ENCODE peak calls at places on chromosomes 12 and 14, in four cellular contexts. H is IMR-90, M is K562, W is endothelial cell of umbilical vein. L is an unnamed sample. For H3K9me1, the result is how much of the 10 kb centered on the place peaks cover.

GRCh38 chr12:76462668-76463224 is 96.8 kb downstream of the OSBPL8 start:
- DNase-seq in M (no peak), W (no peak), H (peak), L (no peak)

GRCh38 chr12:121803861-121804416 is at the start of gene SETD1B:
- DNase-seq in M (peak), W (peak), H (peak), L (no peak)

GRCh38 chr14:26276757-26277156 is 321.1 kb downstream of the NOVA1 start:
- DNase-seq in H (no peak), W (peak), M (no peak), L (no peak)

GRCh38 chr14:93456356-93456755 is 25.6 kb downstream of the UNC79 start:
- DNase-seq in H (no peak), M (no peak), W (no peak), L (peak)

GRCh38 chr12:107310621-107311020 is 217.3 kb upstream of the CRY1 start:
- DNase-seq in M (no peak), W (no peak), H (no peak), L (no peak)

GRCh38 chr12:132142679-132143327 is 1.3 kb downstream of the DDX51 start:
- DNase-seq in M (no peak), W (no peak), H (no peak), L (no peak)

GRCh38 chr12:56634242-56634836 is 4.2 kb upstream of the BAZ2A start:
- DNase-seq in M (peak), H (no peak), W (peak), L (no peak)

GRCh38 chr14:73753887-73754880 is 40.0 kb upstream of the PNMA1 start:
- DNase-seq in H (no peak), W (peak), M (no peak), L (no peak)

GRCh38 chr14:70744631-70745030 is 64.7 kb downstream of the MAP3K9 start:
- DNase-seq in M (no peak), W (no peak), H (no peak), L (no peak)

GRCh38 chr12:76623929-76624328 is 64.4 kb upstream of the OSBPL8 start:
- DNase-seq in H (peak), W (peak), M (no peak), L (no peak)

GRCh38 chr14:79467837-79468236 is 743.5 kb downstream of the DIO2 start:
- DNase-seq in H (no peak), M (no peak), W (no peak), L (no peak)

GRCh38 chr14:33934938-33935337 is 15.9 kb downstream of the EGLN3 start:
- DNase-seq in W (no peak), H (no peak), M (no peak), L (no peak)

GRCh38 chr14:91290986-91291385 is 46.5 kb upstream of the GPR68 start:
- DNase-seq in W (no peak), H (no peak), M (no peak), L (no peak)

GRCh38 chr12:64171715-64172114 is 50.4 kb downstream of the KICS2 start:
- DNase-seq in H (peak), M (no peak), W (peak), L (peak)

GRCh38 chr12:75568801-75569200 is 57.4 kb upstream of the KRR1 start:
- DNase-seq in M (no peak), W (peak), H (no peak), L (no peak)

GRCh38 chr14:85426068-85426935 is 103.6 kb upstream of the FLRT2 start:
- DNase-seq in M (no peak), W (no peak), H (no peak), L (no peak)

GRCh38 chr14:85421166-85421877 is 108.6 kb upstream of the FLRT2 start:
- DNase-seq in W (no peak), M (no peak), H (peak), L (peak)

GRCh38 chr14:85420707-85421106 is 109.2 kb upstream of the FLRT2 start:
- DNase-seq in H (no peak), M (no peak), W (no peak), L (peak)

GRCh38 chr14:85425507-85425906 is 104.4 kb upstream of the FLRT2 start:
- DNase-seq in H (no peak), W (no peak), M (no peak), L (no peak)

DNA sequence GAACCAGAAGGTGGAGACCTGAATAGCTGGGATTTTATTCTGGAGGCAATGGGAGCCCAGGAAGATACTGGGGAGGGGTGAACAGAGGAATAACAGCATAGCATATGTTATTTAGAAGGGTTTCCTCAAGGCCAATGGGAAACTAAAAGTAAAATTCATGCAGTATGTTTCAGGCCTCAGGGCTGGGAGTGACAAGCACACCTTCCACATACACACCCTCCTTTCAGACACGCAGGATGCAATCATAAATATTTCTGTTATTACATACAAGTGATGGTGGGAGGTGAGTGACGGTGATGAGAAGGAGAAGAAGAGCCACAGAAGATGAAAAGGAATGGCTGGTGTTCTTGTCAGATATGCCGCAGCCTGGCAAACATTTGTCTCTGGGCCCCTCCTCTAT is 106.1 kb upstream of the FLRT2 start:
- DNase-seq in H (no peak), W (no peak), M (no peak), L (no peak)
- H3K9ac ChIP-seq in H (no peak), W (no peak), M (no peak), L (no peak)

GRCh38 chr14:65077318-65077717 is 25.0 kb downstream of the MAX start:
- DNase-seq in M (no peak), W (no peak), H (no peak), L (no peak)
- H3K9me1 ChIP-seq in M (under half), W (under half), H (under half), L (under half)

GRCh38 chr12:83462419-83462818 is 775.7 kb downstream of the TMTC2 start:
- DNase-seq in H (no peak), W (no peak), M (no peak), L (no peak)

GRCh38 chr12:83461326-83461985 is 774.8 kb downstream of the TMTC2 start:
- DNase-seq in M (no peak), H (no peak), W (no peak), L (no peak)

GRCh38 chr12:83468988-83469908 is 782.5 kb downstream of the TMTC2 start:
- DNase-seq in M (no peak), W (no peak), H (no peak), L (no peak)

GRCh38 chr12:83470749-83471148 is 784.0 kb downstream of the TMTC2 start:
- DNase-seq in M (no peak), W (no peak), H (no peak), L (no peak)

GRCh38 chr12:83465632-83466031 is 778.9 kb downstream of the TMTC2 start:
- DNase-seq in M (no peak), H (no peak), W (no peak), L (no peak)
- H3K4me2 ChIP-seq in M (no peak), H (no peak), W (no peak), L (no peak)

GRCh38 chr14:38070213-38070612 is 137.5 kb upstream of the SSTR1 start:
- DNase-seq in H (no peak), W (no peak), M (no peak), L (no peak)

GRCh38 chr14:38078393-38078792 is 129.3 kb upstream of the SSTR1 start:
- DNase-seq in W (no peak), H (no peak), M (no peak), L (no peak)

GRCh38 chr14:38074754-38075153 is 132.9 kb upstream of the SSTR1 start:
- DNase-seq in M (no peak), H (no peak), W (no peak), L (no peak)

GRCh38 chr14:38074091-38074490 is 133.6 kb upstream of the SSTR1 start:
- DNase-seq in M (no peak), W (no peak), H (no peak), L (no peak)

GRCh38 chr14:38073641-38074040 is 134.1 kb upstream of the SSTR1 start:
- DNase-seq in H (no peak), M (no peak), W (no peak), L (no peak)
- H3K9ac ChIP-seq in H (no peak), M (no peak), W (no peak), L (no peak)

L was measured in keratinocyte.